ENCODE peak calls at places on chromosome 13, in eight cellular contexts. I is astrocyte; R is head of caudate nucleus; V is 8988T; J is stimulated activated CD8-positive, alpha-beta memory T cell treated with anti-CD3 and anti-CD28 coated beads, Interleukin-7, amount 100 ng/mL, for 4 hours; K is cortex of kidney; N is NCI-H774; O is activated T-helper 9 cell treated with anti-CD3 and anti-CD28 coated beads, Interleukin-2, amount 50 U/mL, for 16 hours. X is an unnamed sample.
A peak's percentile ranks its signal among the peaks of the same experiment; 100 is the strongest.

GRCh38 chr13:90416519-90416918 is 931.0 kb upstream of the MIR17HG start:
- DNase-seq in I (peak; percentile 92), R (no peak), V (no peak), J (no peak), K (no peak), N (no peak), O (no peak), X (no peak)

GRCh38 chr13:113184568-113185440 is 23.7 kb downstream of the PCID2 start:
- DNase-seq in I (no peak), R (no peak), V (no peak), J (no peak), K (no peak), N (no peak), O (no peak), X (no peak)

GRCh38 chr13:100443278-100443997 is 145.2 kb downstream of the GGACT start:
- DNase-seq in I (no peak), R (no peak), V (no peak), J (no peak), K (no peak), N (no peak), O (no peak), X (no peak)

GRCh38 chr13:94311893-94312292 is 167.6 kb downstream of the DCT start:
- DNase-seq in I (no peak), R (no peak), V (no peak), J (no peak), K (no peak), N (no peak), O (no peak), X (no peak)

GRCh38 chr13:37531054-37531453 is 67.5 kb downstream of the POSTN start:
- DNase-seq in I (peak; percentile 97), R (no peak), V (no peak), J (no peak), K (no peak), N (no peak), O (no peak), X (no peak)

GRCh38 chr13:23855360-23855759 is 33.8 kb downstream of the MIPEP start:
- DNase-seq in I (no peak), R (no peak), V (no peak), J (no peak), K (no peak), N (no peak), O (no peak), X (no peak)

GRCh38 chr13:80979035-80979641 is 638.2 kb upstream of the SPRY2 start:
- DNase-seq in I (peak; percentile 38), R (peak; percentile 4), V (no peak), J (no peak), K (no peak), N (no peak), O (no peak), X (peak; percentile 78)

GRCh38 chr13:110818747-110819146 is 96.1 kb downstream of the ANKRD10 start:
- DNase-seq in I (no peak), R (no peak), V (no peak), J (no peak), K (no peak), N (no peak), O (no peak), X (no peak)

GRCh38 chr13:37209621-37210020 is 104.2 kb upstream of the CSNK1A1L start:
- DNase-seq in I (peak; percentile 47), R (no peak), V (no peak), J (no peak), K (no peak), N (no peak), O (no peak), X (no peak)

GRCh38 chr13:35349673-35350278 is 126.7 kb downstream of the MAB21L1 start:
- DNase-seq in I (peak; percentile 13), R (no peak), V (no peak), J (no peak), K (no peak), N (no peak), O (no peak), X (no peak)

GRCh38 chr13:98782654-98783053 is 30.2 kb upstream of the SLC15A1 start:
- DNase-seq in I (peak; percentile 34), R (no peak), V (no peak), J (no peak), K (no peak), N (no peak), O (no peak), X (no peak)

GRCh38 chr13:102402292-102402691 is 444 bp upstream of the FGF14 start:
- DNase-seq in I (peak; percentile 44), R (peak; percentile 61), V (no peak), J (no peak), K (peak; percentile 1), N (peak; percentile 59), O (peak; percentile 17), X (peak; percentile 84)

GRCh38 chr13:98542568-98543379 is 34.1 kb downstream of the STK24 start:
- DNase-seq in I (no peak), R (no peak), V (no peak), J (no peak), K (no peak), N (no peak), O (no peak), X (no peak)

GRCh38 chr13:26719356-26719945 is 41.1 kb downstream of the GPR12 start:
- DNase-seq in I (no peak), R (no peak), V (no peak), J (no peak), K (no peak), N (peak; percentile 32), O (no peak), X (peak; percentile 74)

GRCh38 chr13:44196186-44196751 is 177.4 kb upstream of the SERP2 start:
- DNase-seq in I (no peak), R (no peak), V (no peak), J (no peak), K (no peak), N (no peak), O (no peak), X (no peak)

GRCh38 chr13:70505809-70506208 is 397.6 kb upstream of the KLHL1 start:
- DNase-seq in I (no peak), R (no peak), V (no peak), J (no peak), K (no peak), N (no peak), O (no peak), X (no peak)

GRCh38 chr13:110499621-110500281 is 61.8 kb downstream of the RAB20 start:
- DNase-seq in I (peak; percentile 84), R (no peak), V (no peak), J (no peak), K (no peak), N (peak; percentile 71), O (no peak), X (peak; percentile 95)

GRCh38 chr13:50936681-50937080 is 27.1 kb downstream of the RNASEH2B start:
- DNase-seq in I (no peak), R (no peak), V (no peak), J (no peak), K (no peak), N (no peak), O (no peak), X (no peak)

GRCh38 chr13:50576156-50576555 is 267.3 kb downstream of the DLEU7 start:
- DNase-seq in I (no peak), R (no peak), V (no peak), J (no peak), K (no peak), N (peak; percentile 82), O (no peak), X (peak; percentile 85)

GRCh38 chr13:73167046-73167820 is 108.4 kb downstream of the KLF5 start:
- DNase-seq in I (peak; percentile 26), R (no peak), V (no peak), J (no peak), K (no peak), N (no peak), O (no peak), X (no peak)

GRCh38 chr13:39251340-39251739 is 213.1 kb downstream of the NHLRC3 start:
- DNase-seq in I (no peak), R (no peak), V (no peak), J (no peak), K (no peak), N (no peak), O (no peak), X (no peak)

GRCh38 chr13:28318418-28318995 is 176.4 kb downstream of the FLT1 start:
- DNase-seq in I (no peak), R (no peak), V (no peak), J (no peak), K (no peak), N (no peak), O (no peak), X (no peak)

GRCh38 chr13:112755331-112755730 is 65.5 kb downstream of the ATP11A start:
- DNase-seq in I (no peak), R (no peak), V (no peak), J (no peak), K (no peak), N (no peak), O (no peak), X (no peak)

GRCh38 chr13:66312312-66313087 is 917.6 kb downstream of the PCDH9 start:
- DNase-seq in I (peak; percentile 80), R (no peak), V (no peak), J (no peak), K (no peak), N (peak; percentile 2), O (no peak), X (peak; percentile 24)

GRCh38 chr13:29465741-29466293 is 129.7 kb downstream of the SLC7A1 start:
- DNase-seq in I (peak; percentile 79), R (no peak), V (no peak), J (no peak), K (no peak), N (no peak), O (no peak), X (no peak)

GRCh38 chr13:113539822-113540221 is 44.7 kb upstream of the TFDP1 start:
- DNase-seq in I (no peak), R (no peak), V (no peak), J (no peak), K (no peak), N (no peak), O (no peak), X (no peak)

GRCh38 chr13:108086678-108087077 is 128.7 kb downstream of the LIG4 start:
- DNase-seq in I (no peak), R (no peak), V (no peak), J (no peak), K (no peak), N (no peak), O (no peak), X (no peak)

GRCh38 chr13:73092831-73093230 is 34.0 kb downstream of the KLF5 start:
- DNase-seq in I (no peak), R (no peak), V (no peak), J (no peak), K (no peak), N (no peak), O (no peak), X (no peak)

GRCh38 chr13:55359067-55359466 is 1781.7 kb upstream of the PRR20A start:
- DNase-seq in I (no peak), R (no peak), V (no peak), J (no peak), K (no peak), N (no peak), O (no peak), X (no peak)

GRCh38 chr13:60629158-60629557 is 232.1 kb downstream of the TDRD3 start:
- DNase-seq in I (no peak), R (no peak), V (no peak), J (no peak), K (no peak), N (no peak), O (no peak), X (no peak)

GRCh38 chr13:113220877-113221276 is 11.5 kb downstream of the CUL4A start:
- DNase-seq in I (peak; percentile 8), R (no peak), V (no peak), J (no peak), K (no peak), N (no peak), O (no peak), X (no peak)

GRCh38 chr13:49319555-49320350 is 72.0 kb downstream of the CDADC1 start:
- DNase-seq in I (peak; percentile 27), R (no peak), V (no peak), J (no peak), K (no peak), N (no peak), O (no peak), X (no peak)

GRCh38 chr13:34672631-34673030 is 269.4 kb upstream of the NBEA start:
- DNase-seq in I (peak; percentile 35), R (no peak), V (no peak), J (no peak), K (no peak), N (no peak), O (no peak), X (no peak)

GRCh38 chr13:97659602-97660001 is 225.6 kb downstream of the RAP2A start:
- DNase-seq in I (no peak), R (peak; percentile 16), V (no peak), J (no peak), K (no peak), N (no peak), O (no peak), X (peak; percentile 16)